ENCODE peak calls at places on chromosomes 4 and X, in five cellular contexts. One of them, this sample, is unnamed.

GRCh38 chr4:7823416-7823824 is 116.2 kb downstream of the AFAP1 start:
- DNase-seq in WTC11: no peak
- DNase-seq in NCI-H524: peak; percentile 73
- DNase-seq in sciatic nerve: no peak
- DNase-seq in esophagus squamous epithelium: no peak
- DNase-seq in this sample: no peak

GRCh38 chrX:9171841-9172240 is 137.9 kb upstream of the FAM9B start:
- DNase-seq in WTC11: no peak
- DNase-seq in NCI-H524: no peak
- DNase-seq in sciatic nerve: no peak
- DNase-seq in esophagus squamous epithelium: no peak
- DNase-seq in this sample: no peak

GRCh38 chr4:5772528-5773270 is 61.7 kb downstream of the EVC start:
- DNase-seq in WTC11: no peak
- DNase-seq in NCI-H524: no peak
- DNase-seq in sciatic nerve: peak; percentile 23
- DNase-seq in esophagus squamous epithelium: no peak
- DNase-seq in this sample: peak; percentile 59

GRCh38 chr4:151256134-151256533 is 20.8 kb upstream of the PRSS48 start:
- DNase-seq in WTC11: no peak
- DNase-seq in NCI-H524: no peak
- DNase-seq in sciatic nerve: no peak
- DNase-seq in esophagus squamous epithelium: no peak
- DNase-seq in this sample: no peak

GRCh38 chr4:100823066-100823992 is 305.5 kb upstream of the EMCN start:
- DNase-seq in WTC11: no peak
- DNase-seq in NCI-H524: no peak
- DNase-seq in sciatic nerve: no peak
- DNase-seq in esophagus squamous epithelium: no peak
- DNase-seq in this sample: no peak

GRCh38 chr4:27789768-27790167 is 929.1 kb downstream of the STIM2 start:
- DNase-seq in WTC11: no peak
- DNase-seq in NCI-H524: no peak
- DNase-seq in sciatic nerve: no peak
- DNase-seq in esophagus squamous epithelium: no peak
- DNase-seq in this sample: no peak

GRCh38 chr4:10157478-10158354 is 41.1 kb upstream of the WDR1 start:
- DNase-seq in WTC11: peak; percentile 55
- DNase-seq in NCI-H524: peak; percentile 40
- DNase-seq in sciatic nerve: peak; percentile 65
- DNase-seq in esophagus squamous epithelium: no peak
- DNase-seq in this sample: no peak

GRCh38 chr4:1674682-1675081 is 9.4 kb downstream of the FAM53A start:
- DNase-seq in WTC11: no peak
- DNase-seq in NCI-H524: no peak
- DNase-seq in sciatic nerve: no peak
- DNase-seq in esophagus squamous epithelium: no peak
- DNase-seq in this sample: no peak

GRCh38 chr4:148847544-148847943 is 405.3 kb upstream of the NR3C2 start:
- DNase-seq in WTC11: no peak
- DNase-seq in NCI-H524: no peak
- DNase-seq in sciatic nerve: no peak
- DNase-seq in esophagus squamous epithelium: no peak
- DNase-seq in this sample: no peak

GRCh38 chr4:180449395-180449956 is 1793.7 kb upstream of the TENM3 start:
- DNase-seq in WTC11: peak; percentile 56
- DNase-seq in NCI-H524: no peak
- DNase-seq in sciatic nerve: no peak
- DNase-seq in esophagus squamous epithelium: no peak
- DNase-seq in this sample: no peak

GRCh38 chrX:123773258-123773978 is 40.6 kb upstream of the THOC2 start:
- DNase-seq in WTC11: no peak
- DNase-seq in NCI-H524: no peak
- DNase-seq in sciatic nerve: no peak
- DNase-seq in esophagus squamous epithelium: no peak
- DNase-seq in this sample: no peak

GRCh38 chrX:30973784-30974427 is 84.9 kb upstream of the TAB3 start:
- DNase-seq in WTC11: no peak
- DNase-seq in NCI-H524: no peak
- DNase-seq in sciatic nerve: no peak
- DNase-seq in esophagus squamous epithelium: no peak
- DNase-seq in this sample: no peak

GRCh38 chr4:183011213-183011907 is 87.7 kb upstream of the WWC2 start:
- DNase-seq in WTC11: no peak
- DNase-seq in NCI-H524: no peak
- DNase-seq in sciatic nerve: no peak
- DNase-seq in esophagus squamous epithelium: no peak
- DNase-seq in this sample: no peak

GRCh38 chr4:32196950-32197688 is 1477.0 kb downstream of the PCDH7 start:
- DNase-seq in WTC11: no peak
- DNase-seq in NCI-H524: no peak
- DNase-seq in sciatic nerve: no peak
- DNase-seq in esophagus squamous epithelium: no peak
- DNase-seq in this sample: no peak

GRCh38 chrX:127259742-127260141 is 440.2 kb downstream of the PRR32 start:
- DNase-seq in WTC11: no peak
- DNase-seq in NCI-H524: no peak
- DNase-seq in sciatic nerve: no peak
- DNase-seq in esophagus squamous epithelium: no peak
- DNase-seq in this sample: no peak

GRCh38 chr4:152202415-152202814 is 333.5 kb downstream of the FBXW7 start:
- DNase-seq in WTC11: no peak
- DNase-seq in NCI-H524: no peak
- DNase-seq in sciatic nerve: no peak
- DNase-seq in esophagus squamous epithelium: no peak
- DNase-seq in this sample: no peak

GRCh38 chr4:8171941-8172924 is 13.6 kb upstream of the ABLIM2 start:
- DNase-seq in WTC11: no peak
- DNase-seq in NCI-H524: no peak
- DNase-seq in sciatic nerve: no peak
- DNase-seq in esophagus squamous epithelium: no peak
- DNase-seq in this sample: no peak

GRCh38 chr4:85761803-85762202 is 286.9 kb downstream of the ARHGAP24 start:
- DNase-seq in WTC11: no peak
- DNase-seq in NCI-H524: no peak
- DNase-seq in sciatic nerve: no peak
- DNase-seq in esophagus squamous epithelium: no peak
- DNase-seq in this sample: peak; percentile 68

GRCh38 chr4:17721496-17722360 is 59.7 kb downstream of the FAM184B start:
- DNase-seq in WTC11: no peak
- DNase-seq in NCI-H524: no peak
- DNase-seq in sciatic nerve: no peak
- DNase-seq in esophagus squamous epithelium: no peak
- DNase-seq in this sample: no peak

GRCh38 chr4:108272566-108272965 is 103.8 kb upstream of the LEF1 start:
- DNase-seq in WTC11: no peak
- DNase-seq in NCI-H524: no peak
- DNase-seq in sciatic nerve: no peak
- DNase-seq in esophagus squamous epithelium: no peak
- DNase-seq in this sample: no peak

GRCh38 chrX:46582964-46583363 is 9.4 kb downstream of the CHST7 start:
- DNase-seq in WTC11: no peak
- DNase-seq in NCI-H524: no peak
- DNase-seq in sciatic nerve: no peak
- DNase-seq in esophagus squamous epithelium: no peak
- DNase-seq in this sample: no peak

GRCh38 chr4:145883173-145883572 is 55.5 kb downstream of the ZNF827 start:
- DNase-seq in WTC11: no peak
- DNase-seq in NCI-H524: no peak
- DNase-seq in sciatic nerve: no peak
- DNase-seq in esophagus squamous epithelium: no peak
- DNase-seq in this sample: no peak

GRCh38 chr4:10120943-10121567 is 4.5 kb upstream of the WDR1 start:
- DNase-seq in WTC11: no peak
- DNase-seq in NCI-H524: no peak
- DNase-seq in sciatic nerve: no peak
- DNase-seq in esophagus squamous epithelium: no peak
- DNase-seq in this sample: no peak

GRCh38 chrX:48493890-48494364 is 14.9 kb upstream of the PORCN start:
- DNase-seq in WTC11: peak; percentile 57
- DNase-seq in NCI-H524: peak; percentile 68
- DNase-seq in sciatic nerve: no peak
- DNase-seq in esophagus squamous epithelium: no peak
- DNase-seq in this sample: no peak

GRCh38 chr4:80036949-80037348 is 36.1 kb downstream of the ANTXR2 start:
- DNase-seq in WTC11: no peak
- DNase-seq in NCI-H524: no peak
- DNase-seq in sciatic nerve: no peak
- DNase-seq in esophagus squamous epithelium: no peak
- DNase-seq in this sample: no peak

GRCh38 chr4:85937507-85937906 is 422.3 kb downstream of the MAPK10 start:
- DNase-seq in WTC11: no peak
- DNase-seq in NCI-H524: no peak
- DNase-seq in sciatic nerve: no peak
- DNase-seq in esophagus squamous epithelium: no peak
- DNase-seq in this sample: no peak

GRCh38 chr4:39514888-39515401 is 12.3 kb downstream of the UGDH start:
- DNase-seq in WTC11: no peak
- DNase-seq in NCI-H524: no peak
- DNase-seq in sciatic nerve: no peak
- DNase-seq in esophagus squamous epithelium: no peak
- DNase-seq in this sample: no peak

GRCh38 chr4:6235901-6236625 is 33.6 kb upstream of the WFS1 start:
- DNase-seq in WTC11: no peak
- DNase-seq in NCI-H524: no peak
- DNase-seq in sciatic nerve: peak; percentile 7
- DNase-seq in esophagus squamous epithelium: no peak
- DNase-seq in this sample: peak; percentile 21

This sample was measured in suprapubic skin.